ENCODE peak calls at places on chromosomes 5 and 9, in nine cellular contexts. F is Panc1, Y is cardiac fibroblast, R is OCI-LY7, B is uterus, U is astrocyte, P is foreskin fibroblast, H is astrocyte of the cerebellum, Q is lower leg skin. E is an unnamed sample.

GRCh38 chr9:131310833-131311554 is 21.5 kb downstream of the PLPP7 start:
- DNase-seq in F (no peak), Y (no peak), R (peak; percentile 7), B (no peak), U (no peak), P (no peak), H (no peak), Q (no peak), E (no peak)

GRCh38 chr5:67659288-67659687 is 462.7 kb upstream of the CD180 start:
- DNase-seq in F (no peak), Y (peak; percentile 15), R (no peak), B (no peak), U (peak; percentile 72), P (no peak), H (peak; percentile 59), Q (no peak), E (no peak)

GRCh38 chr5:137761020-137761516 is 6.9 kb upstream of the HNRNPA0 start:
- DNase-seq in F (no peak), Y (no peak), R (no peak), B (no peak), U (no peak), P (peak; percentile 24), H (no peak), Q (no peak), E (no peak)

GRCh38 chr9:114682846-114683245 is 854 bp upstream of the TEX48 start:
- DNase-seq in F (no peak), Y (no peak), R (no peak), B (no peak), U (no peak), P (peak; percentile 42), H (no peak), Q (no peak), E (no peak)

GRCh38 chr5:42250-42649 is 49.7 kb upstream of the PLEKHG4B start:
- DNase-seq in F (no peak), Y (no peak), R (no peak), B (no peak), U (no peak), P (peak; percentile 40), H (no peak), Q (no peak), E (no peak)

GRCh38 chr5:108629779-108630178 is 117.9 kb upstream of the FER start:
- DNase-seq in F (no peak), Y (no peak), R (no peak), B (no peak), U (no peak), P (no peak), H (no peak), Q (no peak), E (no peak)

GRCh38 chr5:181119105-181119504 is 11.9 kb downstream of the OR2V1 start:
- DNase-seq in F (no peak), Y (no peak), R (no peak), B (no peak), U (no peak), P (no peak), H (no peak), Q (no peak), E (no peak)

GRCh38 chr9:135684691-135685090 is 14.6 kb downstream of the SOHLH1 start:
- DNase-seq in F (no peak), Y (no peak), R (no peak), B (no peak), U (no peak), P (no peak), H (no peak), Q (no peak), E (no peak)

GRCh38 chr9:135662758-135663450 is at the start of gene LCN9:
- DNase-seq in F (no peak), Y (peak; percentile 22), R (no peak), B (no peak), U (no peak), P (peak; percentile 11), H (no peak), Q (no peak), E (no peak)

GRCh38 chr5:152595327-152595890 is 190.3 kb upstream of the NMUR2 start:
- DNase-seq in F (no peak), Y (no peak), R (no peak), B (no peak), U (no peak), P (no peak), H (peak; percentile 6), Q (no peak), E (no peak)

GRCh38 chr9:114899461-114899860 is 30.9 kb downstream of the TNFSF8 start:
- DNase-seq in F (no peak), Y (no peak), R (no peak), B (no peak), U (no peak), P (peak; percentile 61), H (no peak), Q (no peak), E (no peak)

GRCh38 chr5:143311428-143311827 is 92.1 kb downstream of the NR3C1 start:
- DNase-seq in F (peak; percentile 50), Y (peak; percentile 53), R (no peak), B (no peak), U (peak; percentile 84), P (peak; percentile 79), H (no peak), Q (no peak), E (peak; percentile 38)

GRCh38 chr5:168851902-168852321 is 272.7 kb upstream of the PANK3 start:
- DNase-seq in F (no peak), Y (peak; percentile 76), R (no peak), B (no peak), U (peak; percentile 94), P (no peak), H (peak; percentile 64), Q (no peak), E (no peak)

GRCh38 chr5:167853421-167853820 is 438.0 kb upstream of the WWC1 start:
- DNase-seq in F (no peak), Y (peak; percentile 68), R (no peak), B (no peak), U (peak; percentile 85), P (no peak), H (peak; percentile 39), Q (no peak), E (peak; percentile 8)

GRCh38 chr5:73312146-73312871 is 136.3 kb downstream of the FOXD1 start:
- DNase-seq in F (no peak), Y (peak; percentile 80), R (peak; percentile 4), B (no peak), U (peak; percentile 100), P (peak; percentile 80), H (peak; percentile 97), Q (no peak), E (peak; percentile 89)
- TF ChIP-seq CTCF in F (peak; percentile 19), Y (peak; percentile 28), R (no peak), B (no peak), U (peak; percentile 74), P (peak; percentile 77), H (peak; percentile 73), Q (no peak), E (peak; percentile 71)

DNA sequence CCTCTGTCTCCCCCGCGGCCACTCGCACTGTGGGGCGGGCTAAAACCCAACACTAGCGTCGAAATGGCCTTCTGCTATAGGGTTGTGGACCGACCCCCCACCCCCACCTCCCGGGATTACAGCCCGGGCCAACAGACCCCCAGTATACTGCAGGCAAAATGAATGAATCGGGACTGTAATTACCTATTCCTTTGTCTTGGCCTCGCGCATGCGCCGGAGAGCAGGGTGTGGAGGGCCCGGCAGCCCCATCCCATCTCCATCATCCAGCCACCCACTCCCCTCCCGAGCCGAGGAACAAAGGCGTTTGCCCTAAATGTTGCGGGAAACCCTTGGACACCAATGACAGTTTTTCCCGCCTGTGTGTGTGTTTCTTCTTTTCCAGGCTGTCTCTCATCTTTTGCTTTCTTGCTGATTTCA is 1.6 kb downstream of the BASP1 start:
- DNase-seq in F (no peak), Y (peak; percentile 33), R (peak; percentile 67), B (peak; percentile 19), U (no peak), P (peak; percentile 55), H (no peak), Q (no peak), E (no peak)
- H3K4me3 ChIP-seq in F (peak overlapping the region; percentile 89), Y (peak overlapping the region; percentile 86), R (peak overlapping the region; percentile 96), B (peak overlapping the region; percentile 60), U (peak overlapping the region; percentile 97), P (peak overlapping the region; percentile 95), H (peak overlapping the region; percentile 94), Q (peak overlapping the region; percentile 60), E (peak overlapping the region; percentile 95)

GRCh38 chr9:133997584-133997983 is 5.5 kb upstream of the VAV2 start:
- DNase-seq in F (no peak), Y (no peak), R (no peak), B (no peak), U (no peak), P (no peak), H (no peak), Q (no peak), E (no peak)

GRCh38 chr9:134002796-134003195 is 10.7 kb upstream of the VAV2 start:
- DNase-seq in F (no peak), Y (no peak), R (no peak), B (no peak), U (no peak), P (no peak), H (no peak), Q (no peak), E (no peak)

GRCh38 chr9:133996531-133997520 is 4.7 kb upstream of the VAV2 start:
- DNase-seq in F (no peak), Y (peak; percentile 12), R (no peak), B (no peak), U (no peak), P (peak; percentile 32), H (no peak), Q (no peak), E (no peak)

GRCh38 chr9:133998915-133999580 is 6.9 kb upstream of the VAV2 start:
- DNase-seq in F (no peak), Y (peak; percentile 22), R (no peak), B (no peak), U (peak; percentile 74), P (no peak), H (no peak), Q (no peak), E (no peak)

DNA sequence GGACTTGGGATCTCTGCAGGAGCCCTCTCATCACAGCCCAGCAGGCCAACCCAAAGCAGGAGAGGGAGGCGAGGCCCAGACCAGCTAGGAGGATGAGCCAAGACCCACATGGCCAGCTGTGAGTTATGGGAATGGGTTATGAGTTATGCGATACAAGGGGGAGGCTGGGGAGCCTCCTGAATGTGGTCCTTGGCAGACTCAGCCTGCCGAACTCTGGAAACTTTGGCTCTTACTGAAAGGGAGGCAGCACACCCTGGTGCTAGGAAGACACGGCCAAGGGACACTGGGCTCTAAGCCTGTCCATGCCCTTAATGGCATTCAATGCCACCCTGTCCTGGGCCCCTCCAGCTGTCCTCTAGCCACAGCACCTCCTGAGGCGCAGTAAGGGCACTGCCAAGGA is 7.7 kb upstream of the VAV2 start:
- DNase-seq in F (no peak), Y (peak; percentile 22), R (no peak), B (no peak), U (no peak), P (no peak), H (no peak), Q (no peak), E (no peak)
- TF ChIP-seq CTCF in F (no peak), Y (no peak), R (no peak), B (no peak), U (no peak), P (no peak), H (peak; percentile 9), Q (no peak), E (no peak)

DNA sequence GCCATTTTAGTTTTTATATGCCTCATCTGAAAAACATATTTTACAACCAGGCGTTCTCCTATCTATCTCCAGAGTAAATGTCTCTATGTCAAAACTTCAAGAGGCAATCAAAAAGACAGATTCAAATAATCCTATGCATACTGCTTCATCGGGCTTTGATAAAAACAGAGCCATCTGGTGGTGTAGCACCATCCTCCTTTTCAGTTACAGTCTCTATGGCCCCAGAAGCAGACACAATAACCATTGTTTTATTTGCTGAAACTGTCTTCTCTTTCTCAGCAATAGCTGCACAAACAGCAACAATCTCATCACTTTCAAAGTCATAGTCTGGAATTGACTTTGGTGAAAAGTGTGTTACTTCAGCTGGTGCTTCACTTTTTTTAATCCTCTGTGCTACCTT is 36.3 kb downstream of the PTGER4 start:
- DNase-seq in F (no peak), Y (peak; percentile 10), R (no peak), B (no peak), U (no peak), P (peak; percentile 50), H (no peak), Q (no peak), E (no peak)
- H3K4me3 ChIP-seq in F (no peak overlapping the region), Y (no peak overlapping the region), R (no peak overlapping the region), B (no peak overlapping the region), U (no peak overlapping the region), P (no peak overlapping the region), H (no peak overlapping the region), Q (no peak overlapping the region), E (no peak overlapping the region)